ENCODE peak calls at places on chromosome 16, in four cellular contexts. X is activated CD8-positive, alpha-beta memory T cell treated with anti-CD3 and anti-CD28 coated beads for 24 hours; B is CD4-positive, CD25-positive, alpha-beta regulatory T cell; C is HCT116. G is an unnamed sample.

GRCh38 chr16:285146-286055 is 2.4 kb downstream of the PDIA2 start:
- DNase-seq in X (no peak), B (no peak), C (no peak), G (no peak)

GRCh38 chr16:20612551-20613470 is 36.6 kb upstream of the ACSM2B start:
- DNase-seq in X (no peak), B (no peak), C (no peak), G (no peak)

GRCh38 chr16:20910781-20911321 is 10.3 kb downstream of the LYRM1 start:
- DNase-seq in X (no peak), B (peak; percentile 39), C (peak; percentile 75), G (no peak)

GRCh38 chr16:77736879-77737278 is 14.6 kb downstream of the NUDT7 start:
- DNase-seq in X (no peak), B (no peak), C (no peak), G (no peak)

GRCh38 chr16:26742040-26742439 is 324.7 kb upstream of the C16orf82 start:
- DNase-seq in X (no peak), B (no peak), C (no peak), G (no peak)

GRCh38 chr16:22098538-22099255 is 6.4 kb downstream of the VWA3A start:
- DNase-seq in X (no peak), B (peak; percentile 65), C (peak; percentile 56), G (peak; percentile 65)

GRCh38 chr16:2042666-2043295 is 4.9 kb downstream of the NTHL1 start:
- DNase-seq in X (no peak), B (no peak), C (no peak), G (no peak)

GRCh38 chr16:21301168-21301894 is 23.2 kb upstream of the CRYM start:
- DNase-seq in X (peak; percentile 71), B (peak; percentile 37), C (peak; percentile 82), G (peak; percentile 74)

GRCh38 chr16:56211471-56211944 is 20.2 kb downstream of the GNAO1 start:
- DNase-seq in X (no peak), B (no peak), C (no peak), G (no peak)

GRCh38 chr16:84205976-84206691 is 15.2 kb downstream of the ADAD2 start:
- DNase-seq in X (no peak), B (no peak), C (no peak), G (no peak)

GRCh38 chr16:2043980-2044451 is 3.6 kb downstream of the NTHL1 start:
- DNase-seq in X (no peak), B (no peak), C (no peak), G (no peak)

GRCh38 chr16:49622421-49623402 is 233.2 kb downstream of the ZNF423 start:
- DNase-seq in X (peak; percentile 24), B (no peak), C (no peak), G (no peak)

GRCh38 chr16:89696598-89697128 is 4.8 kb downstream of the SPATA2L start:
- DNase-seq in X (no peak), B (peak; percentile 59), C (no peak), G (no peak)

GRCh38 chr16:46859719-46860152 is 24.4 kb upstream of the GPT2 start:
- DNase-seq in X (no peak), B (no peak), C (peak; percentile 83), G (no peak)

GRCh38 chr16:59886021-59886420 is 1151.9 kb upstream of the GOT2 start:
- DNase-seq in X (no peak), B (no peak), C (no peak), G (no peak)

GRCh38 chr16:73064227-73064995 is 16.5 kb upstream of the ZFHX3 start:
- DNase-seq in X (no peak), B (no peak), C (no peak), G (no peak)

GRCh38 chr16:59355704-59356103 is 621.6 kb upstream of the GOT2 start:
- DNase-seq in X (no peak), B (no peak), C (no peak), G (no peak)

GRCh38 chr16:75012380-75013081 is 13.7 kb downstream of the ZNRF1 start:
- DNase-seq in X (no peak), B (no peak), C (no peak), G (no peak)

GRCh38 chr16:17529982-17530760 is 59.4 kb upstream of the XYLT1 start:
- DNase-seq in X (peak; percentile 56), B (peak; percentile 85), C (no peak), G (peak; percentile 3)

GRCh38 chr16:77581706-77582105 is 140.6 kb upstream of the NUDT7 start:
- DNase-seq in X (no peak), B (no peak), C (no peak), G (no peak)

GRCh38 chr16:57192720-57193486 is 6.8 kb downstream of the RSPRY1 start:
- DNase-seq in X (no peak), B (no peak), C (no peak), G (no peak)

GRCh38 chr16:89102035-89102776 is 8.6 kb downstream of the ACSF3 start:
- DNase-seq in X (no peak), B (no peak), C (no peak), G (peak; percentile 79)

GRCh38 chr16:48426244-48427135 is 41.3 kb upstream of the SIAH1 start:
- DNase-seq in X (no peak), B (no peak), C (no peak), G (no peak)

GRCh38 chr16:65012357-65012756 is 109.5 kb downstream of the CDH11 start:
- DNase-seq in X (no peak), B (no peak), C (no peak), G (no peak)

GRCh38 chr16:87918314-87918713 is 18.0 kb downstream of the CA5A start:
- DNase-seq in X (no peak), B (no peak), C (no peak), G (no peak)

GRCh38 chr16:67155305-67156145 is 4.2 kb downstream of the TRADD start:
- DNase-seq in X (peak; percentile 91), B (peak; percentile 83), C (no peak), G (peak; percentile 46)

GRCh38 chr16:58497935-58498334 is 2.0 kb upstream of the NDRG4 start:
- DNase-seq in X (no peak), B (no peak), C (no peak), G (no peak)

GRCh38 chr16:24538756-24539294 is 541 bp upstream of the RBBP6 start:
- DNase-seq in X (no peak), B (no peak), C (no peak), G (no peak)

GRCh38 chr16:89406277-89406888 is 84.0 kb downstream of the ANKRD11 start:
- DNase-seq in X (no peak), B (no peak), C (no peak), G (no peak)

GRCh38 chr16:2467301-2468141 is 3.6 kb upstream of the NTN3 start:
- DNase-seq in X (no peak), B (no peak), C (peak; percentile 41), G (no peak)

GRCh38 chr16:60031751-60032150 is 1297.6 kb upstream of the GOT2 start:
- DNase-seq in X (no peak), B (no peak), C (no peak), G (no peak)

GRCh38 chr16:30185141-30185682 is 1.8 kb downstream of the CORO1A start:
- DNase-seq in X (no peak), B (no peak), C (no peak), G (no peak)

GRCh38 chr16:4535627-4536108 is 2.9 kb downstream of the CDIP1 start:
- DNase-seq in X (peak; percentile 77), B (no peak), C (no peak), G (no peak)

GRCh38 chr16:66551362-66551761 is 1.0 kb upstream of the CKLF start:
- DNase-seq in X (peak; percentile 75), B (peak; percentile 79), C (peak; percentile 36), G (peak; percentile 88)

GRCh38 chr16:24896439-24896838 is 50.7 kb downstream of the SLC5A11 start:
- DNase-seq in X (no peak), B (no peak), C (no peak), G (no peak)

GRCh38 chr16:52573365-52574104 is 26.6 kb upstream of the TOX3 start:
- DNase-seq in X (no peak), B (no peak), C (no peak), G (no peak)

G was measured in Jurkat, Clone E6-1.